ENCODE peak calls at places on chromosomes 11 and 22, in four cellular contexts. P is astrocyte of the cerebellum, M is cardiac fibroblast, I is lower lobe of right lung. R is an unnamed sample.
A peak's percentile ranks its signal among the peaks of the same experiment; 100 is the strongest.

GRCh38 chr22:23093090-23093788 is 22.9 kb downstream of the GNAZ start:
- DNase-seq in P (no peak), I (no peak), M (no peak), R (no peak)

GRCh38 chr11:75270896-75271415 is 30.4 kb downstream of the TPBGL start:
- DNase-seq in I (no peak), M (peak; percentile 36), P (no peak), R (peak; percentile 7)

GRCh38 chr11:34721646-34722045 is 100.8 kb downstream of the EHF start:
- DNase-seq in M (peak; percentile 33), P (peak; percentile 29), I (no peak), R (no peak)

GRCh38 chr11:78497309-78497708 is 77.4 kb downstream of the NARS2 start:
- DNase-seq in M (no peak), P (no peak), I (no peak), R (no peak)

GRCh38 chr22:41429232-41429945 is 17.2 kb downstream of the TOB2 start:
- DNase-seq in P (no peak), M (no peak), I (no peak), R (no peak)

GRCh38 chr11:27795955-27796861 is 96.0 kb upstream of the BDNF start:
- DNase-seq in P (no peak), M (no peak), I (no peak), R (no peak)

GRCh38 chr22:39960791-39961746 is 872 bp downstream of the TMA7B start:
- DNase-seq in I (no peak), P (peak; percentile 96), M (peak; percentile 95), R (peak; percentile 83)

GRCh38 chr22:28629420-28630184 is 50.0 kb downstream of the TTC28 start:
- DNase-seq in M (peak; percentile 28), I (no peak), P (no peak), R (no peak)

GRCh38 chr22:25987948-25988347 is 181.3 kb upstream of the SEZ6L start:
- DNase-seq in P (no peak), I (no peak), M (no peak), R (no peak)

GRCh38 chr11:76661835-76662434 is 8.6 kb downstream of the LRRC32 start:
- DNase-seq in I (no peak), P (no peak), M (peak; percentile 23), R (no peak)

GRCh38 chr11:122293298-122294023 is 177.4 kb upstream of the BLID start:
- DNase-seq in I (no peak), M (peak; percentile 13), P (peak; percentile 6), R (peak; percentile 8)

GRCh38 chr11:109435121-109435742 is 13.2 kb downstream of the C11orf87 start:
- DNase-seq in P (peak; percentile 87), M (no peak), I (no peak), R (no peak)

GRCh38 chr22:45042263-45042662 is 32.5 kb upstream of the PHF21B start:
- DNase-seq in M (no peak), I (no peak), P (no peak), R (no peak)

GRCh38 chr22:31637375-31637937 is 24.6 kb downstream of the PISD start:
- DNase-seq in M (peak; percentile 38), P (no peak), I (peak; percentile 83), R (no peak)

GRCh38 chr11:2920343-2920742 is 8.9 kb downstream of the PHLDA2 start:
- DNase-seq in P (no peak), M (no peak), I (no peak), R (no peak)

GRCh38 chr22:49951001-49951677 is 9.4 kb upstream of the PIM3 start:
- DNase-seq in I (peak; percentile 97), P (no peak), M (no peak), R (no peak)

GRCh38 chr22:38417252-38418060 is 37.5 kb downstream of the KCNJ4 start:
- DNase-seq in M (no peak), I (peak; percentile 22), P (no peak), R (no peak)

GRCh38 chr22:22446527-22446926 is 62.0 kb downstream of the ZNF280B start:
- DNase-seq in M (no peak), P (no peak), I (no peak), R (no peak)

GRCh38 chr22:34236527-34236926 is 316.3 kb upstream of the LARGE1 start:
- DNase-seq in I (no peak), M (no peak), P (no peak), R (no peak)

GRCh38 chr22:44449683-44450425 is 48.2 kb downstream of the RTL6 start:
- DNase-seq in P (no peak), M (no peak), I (no peak), R (no peak)

GRCh38 chr11:60301178-60301577 is 20.7 kb downstream of the MS4A4A start:
- DNase-seq in P (no peak), I (no peak), M (no peak), R (no peak)

GRCh38 chr11:131957891-131958290 is 587.5 kb downstream of the NTM start:
- DNase-seq in M (no peak), I (no peak), P (no peak), R (no peak)

GRCh38 chr11:85718991-85719807 is 33.2 kb upstream of the CCDC89 start:
- DNase-seq in M (peak; percentile 99), P (peak; percentile 98), I (no peak), R (peak; percentile 99)

GRCh38 chr11:65646921-65647701 is 9.2 kb downstream of the SIPA1 start:
- DNase-seq in I (peak; percentile 64), P (no peak), M (no peak), R (no peak)

GRCh38 chr11:111982019-111982464 is 43.2 kb upstream of the DLAT start:
- DNase-seq in M (peak; percentile 60), I (peak; percentile 75), P (no peak), R (peak; percentile 33)

GRCh38 chr11:117688255-117688797 is 108.7 kb downstream of the DSCAML1 start:
- DNase-seq in M (no peak), I (no peak), P (no peak), R (no peak)

GRCh38 chr11:125425601-125426000 is 70.5 kb downstream of the FEZ1 start:
- DNase-seq in P (no peak), M (no peak), I (no peak), R (no peak)

GRCh38 chr11:126034026-126034822 is 28.4 kb downstream of the CDON start:
- DNase-seq in P (no peak), I (no peak), M (no peak), R (no peak)

GRCh38 chr11:6298605-6299004 is 21.7 kb downstream of the CAVIN3 start:
- DNase-seq in M (peak; percentile 32), P (no peak), I (no peak), R (peak; percentile 45)

GRCh38 chr22:42069801-42070516 is 653 bp downstream of the NAGA start:
- DNase-seq in P (no peak), I (no peak), M (peak; percentile 9), R (no peak)

GRCh38 chr11:28756977-28757376 is 648.8 kb downstream of the METTL15 start:
- DNase-seq in I (no peak), M (peak; percentile 80), P (peak; percentile 57), R (peak; percentile 66)

GRCh38 chr11:60098508-60098907 is 10.0 kb downstream of the MS4A2 start:
- DNase-seq in P (no peak), I (no peak), M (no peak), R (no peak)

GRCh38 chr11:32562839-32563599 is 20.6 kb upstream of the EIF3M start:
- DNase-seq in I (no peak), P (no peak), M (no peak), R (no peak)

GRCh38 chr22:33194529-33194928 is 136.3 kb upstream of the SYN3 start:
- DNase-seq in I (no peak), M (no peak), P (no peak), R (no peak)

GRCh38 chr11:117749541-117749910 is 47.5 kb downstream of the DSCAML1 start:
- DNase-seq in P (no peak), I (no peak), M (no peak), R (no peak)

GRCh38 chr22:27576815-27577564 is 224.6 kb downstream of the MN1 start:
- DNase-seq in M (peak; percentile 85), P (peak; percentile 65), I (no peak), R (no peak)

GRCh38 chr22:46008836-46009596 is 32.1 kb upstream of the WNT7B start:
- DNase-seq in P (no peak), M (no peak), I (peak; percentile 30), R (peak; percentile 42)

GRCh38 chr11:90908074-90908473 is 685.2 kb upstream of the CHORDC1 start:
- DNase-seq in P (no peak), I (no peak), M (peak; percentile 17), R (no peak)
- TF ChIP-seq CTCF in P (no peak), I (no peak), M (no peak), R (no peak)

DNA sequence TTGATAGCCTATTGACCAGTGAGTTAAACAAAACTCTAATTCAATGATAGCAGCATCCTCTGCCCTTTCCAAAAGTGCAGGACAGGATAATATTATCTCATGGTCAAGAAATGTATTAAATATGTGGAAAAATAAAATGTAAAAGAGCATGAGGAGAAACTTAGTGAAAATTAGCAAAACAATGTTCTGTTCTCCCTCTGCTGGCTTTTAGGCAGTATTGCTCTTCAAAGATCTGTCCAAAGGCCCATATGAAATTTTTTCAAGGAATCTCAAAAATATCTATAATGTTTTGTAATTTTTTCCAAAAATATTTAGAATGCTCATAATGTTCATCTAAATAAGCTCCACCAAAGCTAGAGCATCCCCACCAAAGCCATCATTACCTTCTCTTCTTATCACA is 8.3 kb upstream of the ARL14EP start:
- DNase-seq in M (peak; percentile 43), I (no peak), P (no peak), R (no peak)
- TF ChIP-seq CTCF in M (peak; percentile 58), I (peak; percentile 27), P (peak; percentile 59), R (peak; percentile 74)

GRCh38 chr11:69102732-69103615 is 52.8 kb upstream of the SMIM38 start:
- DNase-seq in I (no peak), M (no peak), P (no peak), R (no peak)
- TF ChIP-seq CTCF in I (no peak), M (no peak), P (peak; percentile 22), R (peak; percentile 16)

GRCh38 chr11:69898123-69898522 is 78.9 kb upstream of the FGF3 start:
- DNase-seq in P (no peak), I (no peak), M (no peak), R (no peak)
- TF ChIP-seq CTCF in P (no peak), I (no peak), M (no peak), R (no peak)

DNA sequence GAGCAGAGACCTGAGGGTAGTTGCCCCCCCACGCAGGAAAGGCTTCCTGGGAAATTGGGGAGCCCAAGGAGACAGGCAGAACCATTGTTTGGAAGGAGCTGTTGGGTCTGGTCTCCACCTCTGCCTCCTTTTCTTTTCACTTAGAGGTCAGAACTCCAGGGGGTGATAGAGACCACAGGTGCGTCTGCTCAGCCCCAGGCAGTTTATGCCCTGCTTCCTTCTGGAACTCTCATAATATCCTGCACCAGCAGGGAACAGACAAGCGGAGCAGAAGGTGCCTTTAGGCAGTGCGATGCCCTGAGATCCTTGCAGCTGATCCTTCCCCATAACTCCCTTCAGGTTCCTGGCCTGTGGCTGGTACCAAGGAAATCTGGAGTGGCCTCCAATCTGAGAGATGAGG is 120.2 kb downstream of the NECTIN1 start:
- DNase-seq in I (no peak), P (no peak), M (no peak), R (no peak)
- TF ChIP-seq CTCF in I (no peak), P (no peak), M (no peak), R (no peak)

GRCh38 chr11:64334764-64335741 is 5.0 kb upstream of the CCDC88B start:
- DNase-seq in M (peak; percentile 95), P (peak; percentile 48), I (peak; percentile 79), R (peak; percentile 94)
- TF ChIP-seq CTCF in M (no peak), P (no peak), I (no peak), R (no peak)

R was measured in HFFc6.